ENCODE peak calls at places on chromosomes 11 and 22, in five cellular contexts. L is neural progenitor cell, Z is cardiac muscle cell, Y is IMR-90, X is GM03348. H is an unnamed sample.
A peak's percentile ranks its signal among the peaks of the same experiment; 100 is the strongest.

GRCh38 chr11:60530454-60530853 is 15.3 kb downstream of the MS4A13 start:
- DNase-seq in Z (no peak), Y (no peak), L (no peak), X (no peak), H (no peak)

GRCh38 chr11:85886089-85887056 is 31.2 kb downstream of the CCDC83 start:
- DNase-seq in L (no peak), Y (peak; percentile 65), Z (peak; percentile 63), X (peak; percentile 82), H (no peak)

GRCh38 chr11:108703916-108704315 is 39.0 kb downstream of the DDX10 start:
- DNase-seq in Z (no peak), X (no peak), L (no peak), Y (no peak), H (no peak)

GRCh38 chr11:18624161-18624560 is 10.0 kb downstream of the SPTY2D1 start:
- DNase-seq in L (no peak), Y (no peak), X (no peak), Z (no peak), H (no peak)

GRCh38 chr22:47372111-47372581 is 609.7 kb downstream of the TBC1D22A start:
- DNase-seq in L (no peak), Y (no peak), X (no peak), Z (no peak), H (no peak)

GRCh38 chr11:118620529-118621070 is 13.2 kb downstream of the PHLDB1 start:
- DNase-seq in Y (no peak), Z (peak; percentile 41), X (no peak), L (no peak), H (no peak)

GRCh38 chr11:75100314-75100713 is 3.6 kb upstream of the OR2AT4 start:
- DNase-seq in L (no peak), Z (peak; percentile 15), X (peak; percentile 23), Y (peak; percentile 81), H (no peak)

GRCh38 chr11:490930-491260 is 16.1 kb downstream of the RNH1 start:
- DNase-seq in L (no peak), Z (no peak), X (no peak), Y (no peak), H (no peak)

GRCh38 chr22:37218771-37219411 is 6.6 kb upstream of the SSTR3 start:
- DNase-seq in Y (no peak), X (no peak), L (no peak), Z (no peak), H (no peak)

GRCh38 chr11:69293087-69293486 is 868 bp upstream of the MYEOV start:
- DNase-seq in Y (no peak), X (no peak), L (peak; percentile 30), Z (no peak), H (no peak)

GRCh38 chr11:132058211-132058772 is 687.9 kb downstream of the NTM start:
- DNase-seq in Z (peak; percentile 59), L (no peak), X (no peak), Y (peak; percentile 61), H (no peak)

GRCh38 chr22:32695451-32695891 is 106.0 kb upstream of the TIMP3 start:
- DNase-seq in Z (peak; percentile 66), X (peak; percentile 65), Y (peak; percentile 95), L (no peak), H (no peak)

GRCh38 chr11:69957849-69958248 is 120.3 kb upstream of the ANO1 start:
- DNase-seq in L (no peak), Z (no peak), Y (no peak), X (no peak), H (no peak)

GRCh38 chr11:45725776-45726606 is 60.6 kb upstream of the CHST1 start:
- DNase-seq in X (no peak), L (no peak), Y (no peak), Z (no peak), H (no peak)

GRCh38 chr22:46275455-46276129 is 7.8 kb downstream of the TTC38 start:
- DNase-seq in Z (no peak), Y (no peak), L (no peak), X (no peak), H (no peak)

GRCh38 chr22:50544078-50544745 is 1.5 kb upstream of the KLHDC7B start:
- DNase-seq in X (peak; percentile 84), Y (peak; percentile 49), Z (peak; percentile 77), L (peak; percentile 93), H (peak; percentile 69)

GRCh38 chr22:36144886-36145541 is 15.5 kb downstream of the APOL3 start:
- DNase-seq in Y (peak; percentile 69), Z (peak; percentile 88), L (peak; percentile 72), X (peak; percentile 73), H (peak; percentile 42)

GRCh38 chr11:46680164-46680760 is 20.2 kb downstream of the ARHGAP1 start:
- DNase-seq in Y (no peak), X (no peak), Z (no peak), L (no peak), H (no peak)

GRCh38 chr11:16750417-16750816 is 12.0 kb downstream of the C11orf58 start:
- DNase-seq in Z (no peak), Y (no peak), L (no peak), X (no peak), H (no peak)

GRCh38 chr11:112477929-112478317 is 217.3 kb upstream of the PLET1 start:
- DNase-seq in Z (no peak), X (no peak), L (no peak), Y (no peak), H (no peak)

GRCh38 chr22:27381552-27381951 is 420.0 kb downstream of the MN1 start:
- DNase-seq in X (no peak), Z (no peak), Y (no peak), L (no peak), H (no peak)

GRCh38 chr11:19558189-19558986 is 154.2 kb upstream of the NAV2 start:
- DNase-seq in L (no peak), Z (no peak), Y (no peak), X (no peak), H (no peak)

GRCh38 chr22:35677460-35678187 is 29.4 kb downstream of the APOL6 start:
- DNase-seq in X (no peak), L (no peak), Y (no peak), Z (no peak), H (no peak)

GRCh38 chr11:75996523-75997272 is 181.7 kb downstream of the UVRAG start:
- DNase-seq in Y (no peak), X (no peak), L (no peak), Z (no peak), H (no peak)

GRCh38 chr22:22928666-22929380 is 41.2 kb downstream of the IGLL5 start:
- DNase-seq in X (peak; percentile 76), Z (peak; percentile 33), L (no peak), Y (peak; percentile 16), H (no peak)

GRCh38 chr22:24580276-24580675 is 12.6 kb downstream of the LRRC75B start:
- DNase-seq in L (no peak), Z (peak; percentile 79), Y (peak; percentile 93), X (peak; percentile 74), H (no peak)

GRCh38 chr11:58805065-58805464 is 39.4 kb downstream of the GLYATL2 start:
- DNase-seq in L (no peak), Y (peak; percentile 31), X (peak; percentile 41), Z (no peak), H (no peak)

GRCh38 chr11:95337972-95338429 is 107.0 kb upstream of the SESN3 start:
- DNase-seq in X (no peak), Y (no peak), L (peak; percentile 43), Z (no peak), H (no peak)

GRCh38 chr11:17851697-17852096 is 117.1 kb downstream of the KCNC1 start:
- DNase-seq in X (no peak), Y (no peak), L (no peak), Z (no peak), H (no peak)

GRCh38 chr11:83007477-83007876 is 64.2 kb downstream of the RAB30 start:
- DNase-seq in Y (no peak), L (no peak), X (no peak), Z (no peak), H (no peak)

GRCh38 chr22:19986011-19986409 is 30.6 kb downstream of the ARVCF start:
- DNase-seq in L (no peak), Z (no peak), X (no peak), Y (no peak), H (no peak)

GRCh38 chr22:44701187-44701586 is 817 bp upstream of the PRR5 start:
- DNase-seq in Y (no peak), Z (no peak), L (no peak), X (no peak), H (no peak)

GRCh38 chr11:109845437-109845836 is 247.8 kb upstream of the ZC3H12C start:
- DNase-seq in L (no peak), Z (no peak), X (peak; percentile 63), Y (no peak), H (no peak)